ENCODE peak calls at places on chromosomes 5 and 9, in nine cellular contexts. N, C, L, S, X, P, E, H and I are unnamed samples.

GRCh38 chr9:76817489-76817888 is 53.3 kb downstream of the PCA3 start:
- DNase-seq in N (peak; percentile 53), C (peak; percentile 64), L (no peak), S (peak; percentile 55), X (no peak), P (no peak), E (no peak), H (peak; percentile 9), I (no peak)

GRCh38 chr5:126445502-126446174 is 22.4 kb downstream of the GRAMD2B start:
- DNase-seq in N (no peak), C (peak; percentile 50), L (no peak), S (no peak), X (no peak), P (no peak), E (peak; percentile 35), H (no peak), I (no peak)

GRCh38 chr5:66595877-66596790 is at the start of gene MAST4:
- DNase-seq in N (peak; percentile 91), C (peak; percentile 85), L (peak; percentile 87), S (peak; percentile 37), X (peak; percentile 96), P (no peak), E (peak; percentile 16), H (peak; percentile 98), I (no peak)

GRCh38 chr5:109998208-109998607 is 308.5 kb downstream of the MAN2A1 start:
- DNase-seq in N (no peak), C (no peak), L (no peak), S (no peak), X (no peak), P (no peak), E (no peak), H (no peak), I (no peak)

GRCh38 chr5:5941486-5941885 is 436.9 kb downstream of the MED10 start:
- DNase-seq in N (no peak), C (no peak), L (no peak), S (no peak), X (no peak), P (no peak), E (no peak), H (no peak), I (no peak)

GRCh38 chr5:55456216-55456895 is 78.4 kb downstream of the PLPP1 start:
- DNase-seq in N (peak; percentile 38), C (peak; percentile 69), L (no peak), S (no peak), X (no peak), P (no peak), E (no peak), H (peak; percentile 79), I (no peak)

GRCh38 chr9:3824062-3824461 is 298.3 kb upstream of the RFX3 start:
- DNase-seq in N (no peak), C (no peak), L (no peak), S (no peak), X (no peak), P (no peak), E (no peak), H (no peak), I (no peak)

GRCh38 chr9:72271617-72272478 is 93.2 kb downstream of the ZFAND5 start:
- DNase-seq in N (peak; percentile 66), C (peak; percentile 13), L (peak; percentile 58), S (peak; percentile 7), X (peak; percentile 73), P (peak; percentile 4), E (peak; percentile 47), H (peak; percentile 89), I (no peak)

GRCh38 chr9:98764351-98764750 is 32.0 kb downstream of the ANKS6 start:
- DNase-seq in N (no peak), C (peak; percentile 3), L (no peak), S (no peak), X (no peak), P (no peak), E (no peak), H (no peak), I (no peak)

GRCh38 chr5:69450116-69450515 is 35.2 kb downstream of the MARVELD2 start:
- DNase-seq in N (peak; percentile 80), C (peak; percentile 96), L (no peak), S (peak; percentile 59), X (no peak), P (no peak), E (peak; percentile 42), H (peak; percentile 95), I (no peak)

GRCh38 chr9:129697111-129697955 is 31.9 kb downstream of the PRRX2 start:
- DNase-seq in N (peak; percentile 52), C (peak; percentile 53), L (no peak), S (peak; percentile 29), X (peak; percentile 85), P (peak; percentile 75), E (no peak), H (peak; percentile 99), I (no peak)

GRCh38 chr5:97042981-97043380 is 99.4 kb downstream of the LIX1 start:
- DNase-seq in N (no peak), C (no peak), L (no peak), S (no peak), X (peak; percentile 42), P (no peak), E (no peak), H (no peak), I (no peak)

GRCh38 chr9:17531642-17532254 is 47.1 kb upstream of the SH3GL2 start:
- DNase-seq in N (peak; percentile 65), C (peak; percentile 14), L (no peak), S (peak; percentile 13), X (peak; percentile 65), P (no peak), E (peak; percentile 10), H (peak; percentile 35), I (no peak)

GRCh38 chr5:159211712-159212111 is 2.4 kb upstream of the RNF145 start:
- DNase-seq in N (no peak), C (no peak), L (no peak), S (no peak), X (no peak), P (no peak), E (no peak), H (no peak), I (no peak)

GRCh38 chr9:81183763-81184162 is 505.6 kb downstream of the TLE1 start:
- DNase-seq in N (peak; percentile 51), C (peak; percentile 92), L (no peak), S (peak; percentile 59), X (no peak), P (no peak), E (no peak), H (peak; percentile 9), I (no peak)

GRCh38 chr5:67427745-67428298 is 231.2 kb upstream of the CD180 start:
- DNase-seq in N (no peak), C (no peak), L (no peak), S (no peak), X (no peak), P (no peak), E (no peak), H (no peak), I (no peak)

GRCh38 chr5:124700333-124700732 is 46.1 kb downstream of the ZNF608 start:
- DNase-seq in N (no peak), C (no peak), L (no peak), S (no peak), X (no peak), P (no peak), E (no peak), H (no peak), I (no peak)
- TF ChIP-seq CTCF in N (no peak), C (no peak), L (no peak), S (no peak), X (no peak), P (no peak), E (no peak), H (no peak), I (no peak)

GRCh38 chr5:140875085-140876065 is at the start of gene PCDHA12:
- DNase-seq in N (no peak), C (no peak), L (no peak), S (no peak), X (peak; percentile 68), P (no peak), E (no peak), H (no peak), I (no peak)
- TF ChIP-seq CTCF in N (no peak), C (no peak), L (no peak), S (no peak), X (peak; percentile 63), P (no peak), E (peak; percentile 27), H (no peak), I (no peak)

GRCh38 chr5:112240011-112240410 is 179.1 kb downstream of the EPB41L4A start:
- DNase-seq in N (no peak), C (no peak), L (no peak), S (no peak), X (no peak), P (no peak), E (no peak), H (no peak), I (no peak)
- TF ChIP-seq CTCF in N (no peak), C (no peak), L (no peak), S (no peak), X (no peak), P (no peak), E (no peak), H (no peak), I (no peak)

GRCh38 chr5:168874713-168875380 is 295.7 kb upstream of the PANK3 start:
- DNase-seq in N (peak; percentile 14), C (no peak), L (no peak), S (no peak), X (peak; percentile 59), P (no peak), E (peak; percentile 16), H (no peak), I (no peak)
- TF ChIP-seq CTCF in N (peak; percentile 20), C (peak; percentile 27), L (no peak), S (peak; percentile 27), X (peak; percentile 67), P (no peak), E (peak; percentile 51), H (peak; percentile 48), I (no peak)

GRCh38 chr5:60929024-60929423 is 15.8 kb downstream of the ERCC8 start:
- DNase-seq in N (peak; percentile 35), C (no peak), L (no peak), S (no peak), X (no peak), P (no peak), E (no peak), H (peak; percentile 19), I (no peak)
- TF ChIP-seq CTCF in N (peak; percentile 24), C (peak; percentile 7), L (no peak), S (peak; percentile 31), X (peak; percentile 44), P (no peak), E (no peak), H (peak; percentile 39), I (no peak)